ENCODE peak calls at places on chromosomes 4 and X, in four cellular contexts. D is PC-3, L is right lobe of liver, V is IMR-90. F is an unnamed sample.

GRCh38 chr4:83356899-83357661 is 22.4 kb upstream of the HPSE start:
- DNase-seq in D (peak; percentile 92), V (peak; percentile 91), L (no peak), F (no peak)

GRCh38 chr4:78656968-78657445 is 105.4 kb downstream of the ANXA3 start:
- DNase-seq in V (no peak), L (no peak), D (no peak), F (no peak)

GRCh38 chr4:3375688-3376087 is 66.1 kb upstream of the HGFAC start:
- DNase-seq in D (peak; percentile 74), L (no peak), V (peak; percentile 89), F (no peak)

GRCh38 chr4:144451771-144452170 is 194.2 kb upstream of the HHIP start:
- DNase-seq in V (peak; percentile 30), L (no peak), D (no peak), F (no peak)

GRCh38 chr4:65482410-65482809 is 187.9 kb downstream of the EPHA5 start:
- DNase-seq in D (peak; percentile 80), L (no peak), V (no peak), F (no peak)

GRCh38 chrX:30530591-30530990 is 47.0 kb downstream of the TASL start:
- DNase-seq in D (peak; percentile 29), V (peak; percentile 60), L (no peak), F (no peak)

GRCh38 chrX:148310402-148311200 is 189.8 kb upstream of the AFF2 start:
- DNase-seq in D (no peak), L (no peak), V (no peak), F (no peak)

GRCh38 chr4:78652282-78652876 is 100.8 kb downstream of the ANXA3 start:
- DNase-seq in V (no peak), D (no peak), L (no peak), F (no peak)

GRCh38 chr4:40998680-40999358 is 215.5 kb downstream of the APBB2 start:
- DNase-seq in V (peak; percentile 20), L (no peak), D (peak; percentile 66), F (no peak)

GRCh38 chr4:131344761-131345160 is 1804.3 kb upstream of the PCDH10 start:
- DNase-seq in V (no peak), L (no peak), D (no peak), F (no peak)

GRCh38 chr4:84582988-84583870 is at the start of gene CDS1:
- DNase-seq in V (no peak), L (peak; percentile 45), D (peak; percentile 46), F (peak; percentile 87)

GRCh38 chr4:151012836-151013235 is 2.2 kb downstream of the LRBA start:
- DNase-seq in D (peak; percentile 60), L (no peak), V (no peak), F (peak; percentile 51)

GRCh38 chr4:185566972-185567749 is 31.9 kb upstream of the PDLIM3 start:
- DNase-seq in D (no peak), L (no peak), V (peak; percentile 90), F (no peak)

GRCh38 chr4:151921811-151922210 is 161.0 kb upstream of the GATB start:
- DNase-seq in V (peak; percentile 46), L (no peak), D (peak; percentile 85), F (no peak)

GRCh38 chr4:38230121-38230728 is 270.0 kb downstream of the PTTG2 start:
- DNase-seq in L (peak; percentile 52), V (no peak), D (peak; percentile 27), F (peak; percentile 87)

GRCh38 chr4:87192155-87192919 is 28.1 kb downstream of the KLHL8 start:
- DNase-seq in D (no peak), L (no peak), V (no peak), F (no peak)

GRCh38 chr4:173257732-173258717 is 76.1 kb downstream of the HMGB2 start:
- DNase-seq in D (peak; percentile 73), L (peak; percentile 50), V (peak; percentile 74), F (peak; percentile 76)

GRCh38 chrX:103685396-103685795 is 1.1 kb downstream of the MORF4L2 start:
- DNase-seq in L (no peak), D (no peak), V (no peak), F (peak; percentile 3)

GRCh38 chrX:103845165-103845653 is 13.2 kb upstream of the RAB9B start:
- DNase-seq in L (peak; percentile 46), V (peak; percentile 78), D (peak; percentile 80), F (peak; percentile 78)

GRCh38 chrX:102887687-102888086 is 49.4 kb upstream of the RAB40AL start:
- DNase-seq in V (no peak), L (no peak), D (no peak), F (no peak)

GRCh38 chrX:156004256-156004655 is 6.8 kb downstream of the IL9R start:
- DNase-seq in V (no peak), L (no peak), D (no peak), F (no peak)

GRCh38 chrX:40096395-40097091 is 1.2 kb downstream of the BCOR start:
- DNase-seq in D (peak; percentile 35), V (peak; percentile 45), L (peak; percentile 55), F (peak; percentile 77)

GRCh38 chrX:71282514-71283408 is 674 bp upstream of the NONO start:
- DNase-seq in L (no peak), V (peak; percentile 45), D (no peak), F (no peak)

GRCh38 chr4:135838889-135839288 is 1637.3 kb upstream of the PABPC4L start:
- DNase-seq in V (peak; percentile 2), D (peak; percentile 34), L (no peak), F (no peak)

GRCh38 chr4:153260152-153260551 is 55.9 kb downstream of the TRIM2 start:
- DNase-seq in L (no peak), V (no peak), D (no peak), F (no peak)

GRCh38 chr4:23770011-23770410 is 119.8 kb downstream of the PPARGC1A start:
- DNase-seq in D (no peak), V (peak; percentile 25), L (no peak), F (no peak)

GRCh38 chr4:87616268-87616667 is 7.9 kb downstream of the DSPP start:
- DNase-seq in V (no peak), L (no peak), D (no peak), F (no peak)

GRCh38 chr4:178664636-178665035 is 1222.4 kb upstream of the AGA start:
- DNase-seq in L (no peak), V (no peak), D (no peak), F (no peak)

GRCh38 chr4:168199262-168199957 is 107.1 kb downstream of the ANXA10 start:
- DNase-seq in L (no peak), D (no peak), V (no peak), F (no peak)

GRCh38 chr4:75723117-75723801 is 1.1 kb upstream of the USO1 start:
- DNase-seq in L (peak; percentile 51), D (peak; percentile 74), V (peak; percentile 80), F (no peak)

GRCh38 chrX:9369802-9370291 is 95.0 kb upstream of the TBL1X start:
- DNase-seq in V (no peak), D (no peak), L (no peak), F (no peak)

GRCh38 chrX:136163694-136164093 is 16.4 kb downstream of the FHL1 start:
- DNase-seq in D (no peak), V (no peak), L (no peak), F (no peak)

GRCh38 chr4:168488800-168489404 is 8.0 kb upstream of the PALLD start:
- DNase-seq in D (no peak), L (no peak), V (no peak), F (no peak)

GRCh38 chr4:3871181-3871852 is 105.1 kb downstream of the ADRA2C start:
- DNase-seq in L (peak; percentile 35), D (no peak), V (no peak), F (peak; percentile 50)

GRCh38 chrX:45852884-45853283 is 652.2 kb upstream of the DIPK2B start:
- DNase-seq in D (peak; percentile 54), L (no peak), V (no peak), F (no peak)

GRCh38 chrX:72475952-72476668 is 96.5 kb downstream of the HDAC8 start:
- DNase-seq in D (no peak), L (no peak), V (no peak), F (no peak)

GRCh38 chrX:29042341-29042740 is 455.1 kb downstream of the IL1RAPL1 start:
- DNase-seq in D (no peak), V (no peak), L (no peak), F (no peak)

GRCh38 chrX:95058815-95059214 is 1384.8 kb downstream of the FAM133A start:
- DNase-seq in V (peak; percentile 58), L (no peak), D (peak; percentile 62), F (no peak)

GRCh38 chr4:159016527-159017137 is 86.2 kb upstream of the RAPGEF2 start:
- DNase-seq in D (no peak), V (peak; percentile 22), L (peak; percentile 64), F (no peak)
- TF ChIP-seq CTCF in D (no peak), V (peak; percentile 18), L (peak; percentile 22), F (no peak)

DNA sequence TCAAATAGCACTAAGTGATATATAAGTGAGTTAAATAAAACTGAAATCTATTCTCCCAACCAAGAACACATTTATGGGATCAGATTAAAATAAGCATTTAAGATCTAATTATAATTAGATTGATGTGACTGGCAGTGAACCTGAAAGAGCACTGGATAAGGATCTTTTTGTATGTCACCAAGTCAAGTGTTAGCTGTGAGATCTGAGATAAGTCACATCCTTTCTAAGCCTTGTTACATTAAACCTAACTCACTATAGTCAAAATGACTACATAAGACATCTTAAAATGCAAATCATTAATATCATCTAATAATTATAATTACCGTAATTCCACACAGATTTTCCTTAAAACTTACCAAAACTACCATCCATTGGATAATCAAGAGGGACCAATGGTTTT is 1.6 kb downstream of the CCNA2 start:
- DNase-seq in D (no peak), L (no peak), V (no peak), F (no peak)
- H3K36me3 ChIP-seq in D (peaks cover 48% of the 10 kb centered on the region), L (peaks cover 6% of the 10 kb centered on the region), V (peaks cover 4% of the 10 kb centered on the region), F (no peaks in the 10 kb centered on the region)

GRCh38 chr4:10003666-10004065 is 17.6 kb downstream of the SLC2A9 start:
- DNase-seq in L (no peak), D (no peak), V (no peak), F (no peak)
- H3K4me1 ChIP-seq in L (peaks cover 48% of the 10 kb centered on the region), D (peaks cover 38% of the 10 kb centered on the region), V (peaks cover 16% of the 10 kb centered on the region), F (peaks cover 26% of the 10 kb centered on the region)

GRCh38 chr4:55887594-55887993 is 34.1 kb downstream of the EXOC1 start:
- DNase-seq in L (no peak), D (peak; percentile 22), V (no peak), F (no peak)
- TF ChIP-seq CTCF in L (no peak), D (peak; percentile 44), V (no peak), F (no peak)

DNA sequence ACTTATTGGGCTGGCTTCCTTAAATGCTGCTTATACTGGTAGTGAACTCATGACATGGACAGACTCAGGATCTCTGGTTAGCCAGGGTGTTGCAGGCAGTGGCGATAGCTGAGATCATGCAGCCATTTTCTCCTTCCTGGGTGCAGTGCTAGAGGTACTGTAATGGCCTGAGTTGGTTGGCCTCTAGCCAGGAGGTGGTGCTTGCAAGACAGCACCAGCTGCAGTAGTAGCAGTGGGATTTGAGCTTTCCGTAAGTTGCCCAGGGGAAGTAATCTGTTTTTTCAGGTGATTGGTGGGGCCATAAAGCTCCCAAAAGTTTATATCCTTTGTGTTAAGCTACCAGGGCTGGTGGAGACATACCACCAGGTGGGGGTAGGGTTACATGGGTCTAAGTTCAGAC is 45.1 kb upstream of the AADAT start:
- DNase-seq in L (no peak), D (no peak), V (no peak), F (no peak)
- H3K36me3 ChIP-seq in L (no peaks in the 10 kb centered on the region), D (no peaks in the 10 kb centered on the region), V (no peaks in the 10 kb centered on the region), F (no peaks in the 10 kb centered on the region)

GRCh38 chr4:8401665-8402064 is 38.9 kb downstream of the ACOX3 start:
- DNase-seq in L (no peak), D (no peak), V (no peak), F (no peak)
- H3K4me1 ChIP-seq in L (no peaks in the 10 kb centered on the region), D (no peaks in the 10 kb centered on the region), V (no peaks in the 10 kb centered on the region), F (no peaks in the 10 kb centered on the region)

GRCh38 chr4:97720869-97721432 is 422.3 kb downstream of the STPG2 start:
- DNase-seq in D (peak; percentile 65), L (no peak), V (no peak), F (no peak)
- TF ChIP-seq CTCF in D (peak; percentile 64), L (peak; percentile 34), V (no peak), F (no peak)